ENCODE peak calls at places on chromosomes 11 and 22, in eight cellular contexts. K is tibial nerve; Y is left ventricle myocardium superior; E is NCI-H2081; P is stimulated activated CD4-positive, alpha-beta T cell treated with anti-CD3 and anti-CD28 coated beads, Interleukin-15, amount 100 ng/mL, for 24 hours; N is stomach; I is HEK293T; A is uterus. R is an unnamed sample.

GRCh38 chr11:70697701-70698100 is 299.4 kb downstream of the CTTN start:
- DNase-seq in Y (no peak), I (no peak), A (no peak), K (no peak), E (no peak), P (no peak), N (no peak), R (no peak)

GRCh38 chr22:23233746-23234408 is 53.6 kb downstream of the BCR start:
- DNase-seq in E (no peak), K (no peak), A (no peak), N (no peak), P (peak), I (no peak), Y (peak), R (no peak)

GRCh38 chr11:96306933-96307747 is 35.9 kb downstream of the MAML2 start:
- DNase-seq in Y (peak), E (peak), K (peak), A (peak), I (peak), P (no peak), N (peak), R (peak)

GRCh38 chr11:93196816-93197382 is 892 bp downstream of the SLC36A4 start:
- DNase-seq in P (no peak), E (peak), Y (no peak), I (peak), A (no peak), K (no peak), N (no peak), R (no peak)

GRCh38 chr11:1117970-1118369 is 39.8 kb upstream of the MUC5AC start:
- DNase-seq in E (no peak), Y (peak), P (no peak), N (no peak), A (no peak), I (no peak), K (no peak), R (no peak)

GRCh38 chr11:7667460-7667859 is 5.8 kb downstream of the CYB5R2 start:
- DNase-seq in A (no peak), P (no peak), Y (no peak), E (no peak), I (no peak), N (no peak), K (no peak), R (no peak)

GRCh38 chr11:606245-606644 is 9.5 kb downstream of the IRF7 start:
- DNase-seq in A (peak), I (no peak), K (no peak), P (no peak), Y (peak), E (no peak), N (peak), R (no peak)

GRCh38 chr22:28736296-28737155 is 5.1 kb downstream of the CHEK2 start:
- DNase-seq in A (no peak), P (no peak), Y (no peak), E (no peak), I (no peak), K (no peak), N (no peak), R (no peak)

GRCh38 chr22:44261861-44262595 is 50.7 kb downstream of the SHISAL1 start:
- DNase-seq in P (no peak), A (peak), N (no peak), E (peak), Y (peak), I (no peak), K (no peak), R (no peak)

R was measured in ureter.